ENCODE peak calls at places on chromosomes 5 and 9, in five cellular contexts. X is NCI-H1930; P is activated CD8-positive, alpha-beta memory T cell treated with anti-CD3 and anti-CD28 coated beads for 4 hours; A is HuH-7.5; C is stimulated activated naive CD4-positive, alpha-beta T cell treated with Interleukin-2 at 50 U/mL for 16 hours. B is an unnamed sample.

GRCh38 chr9:69657269-69657668 is 14.9 kb downstream of the APBA1 start:
- DNase-seq in P (no peak), A (no peak), X (no peak), C (no peak), B (no peak)

GRCh38 chr5:82365744-82366228 is 87.6 kb upstream of the RPS23 start:
- DNase-seq in A (no peak), P (no peak), X (no peak), C (peak; percentile 46), B (no peak)

GRCh38 chr5:131634666-131634995 is 398 bp downstream of the RAPGEF6 start:
- DNase-seq in P (peak; percentile 30), X (peak; percentile 15), C (peak; percentile 57), A (peak; percentile 27), B (peak; percentile 84)

GRCh38 chr5:162248107-162248713 is 180.6 kb downstream of the GABRG2 start:
- DNase-seq in A (no peak), C (no peak), X (no peak), P (no peak), B (no peak)

GRCh38 chr9:83473488-83473971 is 64.7 kb downstream of the FRMD3 start:
- DNase-seq in P (no peak), X (no peak), C (no peak), A (no peak), B (no peak)

GRCh38 chr5:132100672-132101261 is 27.2 kb downstream of the CSF2 start:
- DNase-seq in C (peak; percentile 43), P (no peak), X (no peak), A (no peak), B (no peak)

GRCh38 chr9:93125331-93125894 is 8.6 kb downstream of the NINJ1 start:
- DNase-seq in A (no peak), C (no peak), P (no peak), X (no peak), B (peak; percentile 15)

GRCh38 chr5:149235841-149236240 is 35.8 kb upstream of the AFAP1L1 start:
- DNase-seq in X (no peak), A (no peak), P (no peak), C (no peak), B (no peak)

GRCh38 chr5:94785111-94785510 is 166.6 kb downstream of the SLF1 start:
- DNase-seq in C (no peak), P (no peak), A (no peak), X (no peak), B (no peak)

GRCh38 chr9:72703574-72703973 is 182.2 kb downstream of the TMC1 start:
- DNase-seq in X (no peak), P (no peak), A (no peak), C (no peak), B (no peak)

GRCh38 chr9:132049323-132049882 is 30.3 kb downstream of the MED27 start:
- DNase-seq in A (no peak), C (no peak), X (no peak), P (no peak), B (peak; percentile 69)